ENCODE peak calls at places on chromosome X, in eight cellular contexts. P is trophoblast cell; Q is IMR-90; I is H9; H is CD4-positive, alpha-beta T cell; V is H1; U is cardiac muscle cell; S is fibroblast of lung. N is an unnamed sample. For H3K27me3, the result is how much of the 10 kb centered on the place peaks cover.

GRCh38 chrX:129139837-129140679 is 383.2 kb downstream of the SMARCA1 start:
- DNase-seq in P (no peak), Q (no peak), I (no peak), H (no peak), V (no peak), U (no peak), S (peak), N (no peak)

GRCh38 chrX:70445197-70445656 is 592 bp downstream of the DLG3 start:
- DNase-seq in P (no peak), Q (no peak), I (no peak), H (no peak), V (no peak), U (no peak), S (no peak), N (no peak)

GRCh38 chrX:49041683-49042529 is 1.3 kb downstream of the TFE3 start:
- DNase-seq in P (peak), Q (peak), I (no peak), H (no peak), V (no peak), U (peak), S (peak), N (no peak)

GRCh38 chrX:50100188-50100587 is 100.6 kb downstream of the AKAP4 start:
- DNase-seq in P (peak), Q (no peak), I (no peak), H (no peak), V (no peak), U (no peak), S (no peak), N (no peak)

GRCh38 chrX:46965125-46965758 is 53.0 kb downstream of the JADE3 start:
- DNase-seq in P (no peak), Q (peak), I (no peak), H (no peak), V (no peak), U (peak), S (peak), N (no peak)

GRCh38 chrX:53320543-53321215 is 39.3 kb upstream of the IQSEC2 start:
- DNase-seq in P (no peak), Q (no peak), I (no peak), H (peak), V (no peak), U (no peak), S (no peak), N (no peak)

GRCh38 chrX:40145001-40145631 is 47.4 kb upstream of the BCOR start:
- DNase-seq in P (no peak), Q (no peak), I (peak), H (no peak), V (no peak), U (no peak), S (no peak), N (no peak)

GRCh38 chrX:54386314-54386713 is 28.5 kb upstream of the WNK3 start:
- DNase-seq in P (no peak), Q (peak), I (no peak), H (no peak), V (no peak), U (no peak), S (peak), N (no peak)

GRCh38 chrX:132173647-132174046 is 45.6 kb downstream of the RAP2C start:
- DNase-seq in P (no peak), Q (no peak), I (no peak), H (no peak), V (no peak), U (no peak), S (no peak), N (no peak)

GRCh38 chrX:20362268-20363002 is 95.7 kb upstream of the RPS6KA3 start:
- DNase-seq in P (peak), Q (peak), I (no peak), H (no peak), V (no peak), U (peak), S (peak), N (no peak)

GRCh38 chrX:138128025-138128671 is 562.2 kb downstream of the ZIC3 start:
- DNase-seq in P (peak), Q (peak), I (peak), H (no peak), V (no peak), U (peak), S (peak), N (peak)

GRCh38 chrX:136200466-136200865 is 50.7 kb downstream of the MAP7D3 start:
- DNase-seq in P (no peak), Q (peak), I (no peak), H (no peak), V (no peak), U (peak), S (peak), N (no peak)

GRCh38 chrX:14776901-14777300 is 96.0 kb downstream of the FANCB start:
- DNase-seq in P (no peak), Q (no peak), I (no peak), H (no peak), V (no peak), U (no peak), S (peak), N (no peak)

GRCh38 chrX:120794525-120794975 is 81.1 kb downstream of the CT47B1 start:
- DNase-seq in P (peak), Q (no peak), I (no peak), H (no peak), V (no peak), U (peak), S (peak), N (no peak)

GRCh38 chrX:48956728-48957414 is 536 bp downstream of the OTUD5 start:
- DNase-seq in P (peak), Q (no peak), I (no peak), H (peak), V (no peak), U (peak), S (no peak), N (no peak)

GRCh38 chrX:46574941-46575381 is 1.4 kb downstream of the CHST7 start:
- DNase-seq in P (peak), Q (no peak), I (peak), H (peak), V (no peak), U (peak), S (peak), N (no peak)

GRCh38 chrX:1072637-1073377 is 139.6 kb downstream of the CRLF2 start:
- DNase-seq in P (no peak), Q (no peak), I (peak), H (no peak), V (peak), U (no peak), S (no peak), N (no peak)

GRCh38 chrX:128781506-128781905 is 729.3 kb upstream of the ACTRT1 start:
- DNase-seq in P (peak), Q (no peak), I (peak), H (no peak), V (no peak), U (peak), S (no peak), N (peak)

GRCh38 chrX:153554519-153555167 is 37.2 kb downstream of the ATP2B3 start:
- DNase-seq in P (peak), Q (peak), I (peak), H (peak), V (no peak), U (peak), S (peak), N (no peak)
- H3K27me3 ChIP-seq in P (under half), Q (under half), I (under half), H (under half), V (under half), U (under half), S (under half), N (under half)

DNA sequence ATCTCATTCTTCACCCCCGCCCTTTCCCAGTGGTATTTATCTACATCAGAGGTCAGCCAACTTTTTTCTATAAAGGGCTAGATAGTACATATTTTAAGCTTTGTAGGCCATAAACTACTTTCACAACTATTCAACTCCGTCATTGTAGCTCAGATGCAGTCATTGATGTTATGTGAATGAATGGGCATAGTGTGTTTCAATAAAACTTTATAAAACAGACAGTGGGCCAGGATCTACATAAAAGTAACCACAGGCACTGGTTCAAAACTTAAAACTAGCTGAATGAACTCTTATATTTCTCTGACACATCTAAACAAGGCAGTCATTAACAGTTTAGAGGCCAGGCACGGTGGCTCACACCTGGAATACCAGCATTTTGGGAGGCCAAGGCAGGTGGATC is 30.4 kb upstream of the TCEANC start:
- DNase-seq in P (no peak), Q (no peak), I (no peak), H (no peak), V (no peak), U (peak), S (no peak), N (no peak)
- H3K27me3 ChIP-seq in P (under half), Q (under half), I (under half), H (under half), V (under half), U (under half), S (under half), N (under half)

GRCh38 chrX:67725471-67725870 is 181.7 kb downstream of the AR start:
- DNase-seq in P (no peak), Q (no peak), I (no peak), H (no peak), V (no peak), U (no peak), S (no peak), N (no peak)
- H3K27me3 ChIP-seq in P (under half), Q (under half), I (under half), H (under half), V (under half), U (under half), S (under half), N (under half)

DNA sequence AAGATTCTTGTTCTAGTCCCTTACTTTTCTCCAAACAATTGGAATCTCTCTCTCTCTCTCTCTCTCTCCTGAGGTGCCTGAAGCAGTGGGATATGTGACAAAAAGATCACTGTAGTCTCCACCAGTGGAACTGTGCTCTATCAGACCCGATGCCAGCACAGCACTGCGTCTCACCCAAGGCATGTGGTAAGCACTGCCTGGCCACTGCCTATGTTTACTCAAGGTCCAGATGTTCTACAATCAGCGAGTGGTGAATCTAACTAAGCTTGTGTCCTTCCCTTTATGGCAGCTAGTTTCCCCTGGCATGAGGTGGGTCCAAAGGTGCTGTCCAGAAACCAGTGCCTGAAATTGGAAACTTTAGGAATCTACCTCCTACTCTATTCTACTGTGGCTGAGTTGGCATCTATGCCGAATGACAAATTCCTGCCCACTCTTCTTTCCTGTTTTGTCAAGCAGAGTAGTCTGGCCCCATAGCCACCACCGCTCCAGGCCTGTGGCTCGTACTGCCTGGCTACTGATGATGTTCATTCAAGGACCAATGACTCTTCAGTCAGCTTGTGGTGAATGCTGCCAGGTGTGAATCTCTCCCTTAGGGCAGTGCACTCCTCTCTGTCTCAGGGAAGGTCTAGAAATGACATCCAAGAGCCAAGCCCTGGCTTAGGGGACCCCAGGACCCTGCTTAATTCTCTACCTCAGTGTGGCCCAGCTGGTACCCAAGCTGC is 416.5 kb downstream of the TEX13C start:
- DNase-seq in P (no peak), Q (no peak), I (no peak), H (no peak), V (no peak), U (no peak), S (no peak), N (no peak)
- H3K27me3 ChIP-seq in P (under half), Q (under half), I (under half), H (under half), V (under half), U (under half), S (under half), N (under half)

GRCh38 chrX:111090458-111090857 is 5.5 kb upstream of the PAK3 start:
- DNase-seq in P (no peak), Q (no peak), I (no peak), H (no peak), V (no peak), U (no peak), S (peak), N (no peak)

GRCh38 chrX:111098874-111099273 is 2.9 kb downstream of the PAK3 start:
- DNase-seq in P (peak), Q (peak), I (peak), H (peak), V (no peak), U (peak), S (peak), N (peak)

GRCh38 chrX:111100191-111100590 is 4.2 kb downstream of the PAK3 start:
- DNase-seq in P (peak), Q (peak), I (peak), H (no peak), V (no peak), U (peak), S (peak), N (no peak)

GRCh38 chrX:111101580-111101979 is 5.6 kb downstream of the PAK3 start:
- DNase-seq in P (no peak), Q (no peak), I (no peak), H (no peak), V (no peak), U (no peak), S (peak), N (no peak)

GRCh38 chrX:111095974-111096870 is at the start of gene PAK3:
- DNase-seq in P (peak), Q (peak), I (peak), H (peak), V (no peak), U (peak), S (peak), N (no peak)
- H3K27me3 ChIP-seq in P (under half), Q (under half), I (under half), H (under half), V (under half), U (under half), S (under half), N (under half)

GRCh38 chrX:139720979-139721378 is 13.0 kb upstream of the MCF2 start:
- DNase-seq in P (no peak), Q (no peak), I (no peak), H (no peak), V (no peak), U (no peak), S (no peak), N (no peak)

GRCh38 chrX:139725720-139726119 is 17.8 kb upstream of the MCF2 start:
- DNase-seq in P (no peak), Q (no peak), I (no peak), H (no peak), V (no peak), U (no peak), S (no peak), N (no peak)

GRCh38 chrX:139720136-139720535 is 12.2 kb upstream of the MCF2 start:
- DNase-seq in P (peak), Q (peak), I (peak), H (no peak), V (peak), U (peak), S (peak), N (peak)

DNA sequence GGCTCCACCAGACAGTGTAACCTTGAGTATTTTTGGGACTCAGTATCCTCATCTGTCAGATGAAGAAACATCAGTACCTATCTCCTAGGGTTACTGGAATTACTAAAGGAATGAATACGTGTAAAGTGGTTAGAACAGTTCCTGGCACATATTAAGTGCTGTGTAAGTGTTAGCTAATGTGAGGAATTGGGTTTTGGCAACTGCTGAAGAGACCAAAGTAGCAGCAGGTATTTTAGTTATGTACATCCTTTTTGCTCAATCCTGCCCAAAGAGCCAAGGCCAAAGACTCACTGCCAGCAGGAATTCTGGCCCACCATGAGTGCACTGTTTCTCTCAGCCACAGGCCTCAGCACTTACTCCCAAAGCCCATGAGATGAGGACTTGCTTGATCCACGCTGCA is 16.7 kb upstream of the MCF2 start:
- DNase-seq in P (no peak), Q (no peak), I (no peak), H (no peak), V (no peak), U (peak), S (peak), N (no peak)
- H3K27me3 ChIP-seq in P (under half), Q (under half), I (under half), H (under half), V (under half), U (under half), S (under half), N (under half)

DNA sequence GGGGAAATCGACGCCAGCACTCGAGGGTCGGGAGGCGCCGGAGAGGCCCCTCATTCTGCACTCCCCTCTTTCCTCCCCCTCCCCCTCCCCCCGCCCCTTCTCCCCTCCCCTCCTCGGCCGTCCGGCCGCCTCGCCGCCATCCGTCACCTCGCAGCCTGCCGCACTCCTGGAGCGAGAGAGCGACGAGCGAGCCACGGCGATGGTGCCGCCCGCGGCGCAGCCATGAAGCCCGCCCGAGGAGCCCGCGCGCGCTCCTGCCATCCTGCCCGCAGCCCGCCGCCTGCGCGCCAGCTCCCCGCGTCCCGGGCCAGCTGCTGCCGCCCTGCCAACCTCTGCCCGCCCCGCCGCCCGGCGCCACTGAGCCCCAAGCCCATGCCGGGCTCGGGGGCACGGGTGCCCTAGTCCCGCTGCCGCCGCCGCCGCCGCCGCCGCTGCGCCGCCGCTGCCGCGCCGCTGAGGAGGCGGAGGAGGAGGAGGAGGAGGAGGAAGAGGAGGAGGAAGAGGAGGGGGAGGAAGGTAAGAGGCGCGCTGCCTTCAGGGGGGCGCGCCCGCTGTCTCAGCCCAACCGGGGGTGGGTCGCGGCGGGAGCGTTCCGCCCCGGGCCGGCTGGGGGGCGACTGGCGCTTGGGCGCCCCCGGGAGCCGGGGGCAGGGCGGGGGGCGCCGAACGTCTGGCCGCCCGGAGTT is at the start of gene FRMPD3:
- DNase-seq in P (peak), Q (no peak), I (peak), H (no peak), V (no peak), U (no peak), S (no peak), N (no peak)
- H3K27me3 ChIP-seq in P (under half), Q (half or more), I (under half), H (under half), V (under half), U (under half), S (under half), N (under half)